ENCODE peak calls at places on chromosomes 6 and 20, in six cellular contexts. Y is GM03348, B is GM20000, U is A172, N is adipocyte, K is NCI-H2081. X is an unnamed sample.

GRCh38 chr20:4820833-4821518 is 99.3 kb downstream of the PRND start:
- DNase-seq in N (peak), B (no peak), Y (peak), U (peak), K (no peak), X (peak)

GRCh38 chr20:2692886-2693285 is 306 bp downstream of the EBF4 start:
- DNase-seq in U (no peak), N (peak), K (no peak), Y (no peak), B (peak), X (no peak)

GRCh38 chr6:37538107-37538506 is 38.4 kb upstream of the CCDC167 start:
- DNase-seq in B (peak), U (no peak), K (no peak), Y (peak), N (no peak), X (no peak)

GRCh38 chr20:18055261-18055660 is 2.5 kb downstream of the OVOL2 start:
- DNase-seq in N (no peak), B (peak), U (no peak), K (no peak), Y (no peak), X (no peak)

GRCh38 chr6:55543633-55544309 is 35.2 kb downstream of the HMGCLL1 start:
- DNase-seq in N (no peak), U (no peak), Y (no peak), B (no peak), K (no peak), X (no peak)

GRCh38 chr20:57999465-58000111 is 228.9 kb downstream of the ANKRD60 start:
- DNase-seq in Y (no peak), K (peak), U (no peak), B (no peak), N (no peak), X (no peak)

GRCh38 chr20:25099580-25099979 is 17.6 kb upstream of the VSX1 start:
- DNase-seq in N (no peak), U (no peak), K (no peak), Y (no peak), B (no peak), X (no peak)

GRCh38 chr6:49328051-49328450 is 135.0 kb downstream of the MMUT start:
- DNase-seq in Y (no peak), B (no peak), N (no peak), K (no peak), U (no peak), X (no peak)

GRCh38 chr6:170023620-170024521 is 267.0 kb downstream of the DLL1 start:
- DNase-seq in U (no peak), N (no peak), B (no peak), K (no peak), Y (no peak), X (no peak)

GRCh38 chr6:16104624-16105023 is 24.3 kb upstream of the MYLIP start:
- DNase-seq in U (no peak), N (no peak), Y (no peak), B (no peak), K (no peak), X (no peak)

GRCh38 chr20:23386304-23387117 is 24.5 kb downstream of the GZF1 start:
- DNase-seq in Y (no peak), U (no peak), N (no peak), K (no peak), B (no peak), X (no peak)

GRCh38 chr20:32920066-32920465 is 61.3 kb downstream of the EFCAB8 start:
- DNase-seq in U (no peak), N (no peak), K (no peak), Y (no peak), B (no peak), X (no peak)

GRCh38 chr6:35084041-35084491 is 57.1 kb downstream of the TCP11 start:
- DNase-seq in K (no peak), U (no peak), B (no peak), N (no peak), Y (no peak), X (no peak)

GRCh38 chr6:4057036-4057435 is 21.9 kb downstream of the FAM217A start:
- DNase-seq in N (no peak), B (no peak), U (no peak), K (no peak), Y (no peak), X (no peak)

X was measured in AG10803.